ENCODE peak calls at places on chromosome 13, in four cellular contexts. F, Q, H and J are unnamed samples.

GRCh38 chr13:74767031-74767430 is 632.8 kb upstream of the KLF12 start:
- DNase-seq in F (no peak), Q (no peak), H (no peak), J (no peak)

GRCh38 chr13:111060237-111060919 is 54.7 kb upstream of the ARHGEF7 start:
- DNase-seq in F (no peak), Q (no peak), H (no peak), J (no peak)

GRCh38 chr13:50094615-50095293 is 79.5 kb downstream of the KCNRG start:
- DNase-seq in F (no peak), Q (no peak), H (no peak), J (no peak)

GRCh38 chr13:51955281-51955771 is 55.9 kb downstream of the ATP7B start:
- DNase-seq in F (no peak), Q (no peak), H (no peak), J (no peak)

GRCh38 chr13:112182251-112182650 is 115.3 kb downstream of the SOX1 start:
- DNase-seq in F (no peak), Q (no peak), H (no peak), J (no peak)

GRCh38 chr13:105441406-105441805 is 1094.1 kb downstream of the EFNB2 start:
- DNase-seq in F (no peak), Q (no peak), H (no peak), J (no peak)

GRCh38 chr13:33087091-33087490 is 70.9 kb downstream of the KL start:
- DNase-seq in F (no peak), Q (no peak), H (no peak), J (no peak)

GRCh38 chr13:110726726-110727125 is 13.2 kb downstream of the ING1 start:
- DNase-seq in F (no peak), Q (no peak), H (peak), J (peak)

GRCh38 chr13:38577048-38577447 is 109.8 kb upstream of the FREM2 start:
- DNase-seq in F (no peak), Q (no peak), H (no peak), J (no peak)

GRCh38 chr13:64410654-64411053 is 2819.5 kb downstream of the PCDH9 start:
- DNase-seq in F (no peak), Q (no peak), H (no peak), J (no peak)

GRCh38 chr13:33918199-33918932 is 100.4 kb downstream of the RFC3 start:
- DNase-seq in F (no peak), Q (no peak), H (no peak), J (no peak)

GRCh38 chr13:39317284-39317683 is 279.0 kb downstream of the NHLRC3 start:
- DNase-seq in F (no peak), Q (no peak), H (no peak), J (no peak)

GRCh38 chr13:112885782-112886268 is 83.2 kb upstream of the MCF2L start:
- DNase-seq in F (peak), Q (no peak), H (no peak), J (no peak)

GRCh38 chr13:110216403-110217041 is 90.4 kb downstream of the COL4A1 start:
- DNase-seq in F (peak), Q (no peak), H (no peak), J (no peak)

GRCh38 chr13:112806761-112807652 is 117.2 kb downstream of the ATP11A start:
- DNase-seq in F (peak), Q (no peak), H (no peak), J (no peak)

GRCh38 chr13:33034897-33035296 is 18.7 kb downstream of the KL start:
- DNase-seq in F (no peak), Q (no peak), H (no peak), J (no peak)

GRCh38 chr13:112464720-112465119 is 88.6 kb downstream of the SPACA7 start:
- DNase-seq in F (peak), Q (no peak), H (no peak), J (no peak)

GRCh38 chr13:95083758-95084157 is 217.5 kb downstream of the ABCC4 start:
- DNase-seq in F (no peak), Q (no peak), H (no peak), J (no peak)

GRCh38 chr13:28408235-28408848 is 86.6 kb downstream of the FLT1 start:
- DNase-seq in F (peak), Q (no peak), H (no peak), J (no peak)

GRCh38 chr13:105638446-105638845 is 897.0 kb downstream of the EFNB2 start:
- DNase-seq in F (no peak), Q (no peak), H (no peak), J (no peak)

GRCh38 chr13:27374650-27375049 is 49.8 kb upstream of the GTF3A start:
- DNase-seq in F (peak), Q (peak), H (peak), J (peak)

GRCh38 chr13:18953139-18953930 is 228.3 kb downstream of the TUBA3C start:
- DNase-seq in F (no peak), Q (no peak), H (no peak), J (no peak)

GRCh38 chr13:76663941-76664340 is 222.3 kb downstream of the KCTD12 start:
- DNase-seq in F (no peak), Q (no peak), H (no peak), J (no peak)

GRCh38 chr13:93776936-93777335 is 550.3 kb downstream of the GPC6 start:
- DNase-seq in F (no peak), Q (no peak), H (no peak), J (no peak)

GRCh38 chr13:113063091-113063491 is 42.5 kb upstream of the F7 start:
- DNase-seq in F (no peak), Q (no peak), H (no peak), J (no peak)